ENCODE peak calls at places on chromosomes 1 and 21, in six cellular contexts. One of them, this sample, is unnamed.

GRCh38 chr1:87410771-87411170 is 82.1 kb downstream of the LMO4 start:
- DNase-seq in GM20000: no peak
- DNase-seq in B cell: no peak
- DNase-seq in ovary: no peak
- DNase-seq in SK-N-SH: peak
- DNase-seq in A549: no peak
- DNase-seq in this sample: no peak

GRCh38 chr21:40445349-40445921 is 401.5 kb downstream of the DSCAM start:
- DNase-seq in GM20000: no peak
- DNase-seq in B cell: no peak
- DNase-seq in ovary: no peak
- DNase-seq in SK-N-SH: peak
- DNase-seq in A549: no peak
- DNase-seq in this sample: no peak

GRCh38 chr1:218384576-218384975 is 39.4 kb downstream of the TGFB2 start:
- DNase-seq in GM20000: no peak
- DNase-seq in B cell: no peak
- DNase-seq in ovary: no peak
- DNase-seq in SK-N-SH: no peak
- DNase-seq in A549: no peak
- DNase-seq in this sample: no peak

GRCh38 chr1:52553372-52554266 is 727 bp upstream of the TUT4 start:
- DNase-seq in GM20000: peak
- DNase-seq in B cell: peak
- DNase-seq in ovary: peak
- DNase-seq in SK-N-SH: peak
- DNase-seq in A549: peak
- DNase-seq in this sample: no peak

GRCh38 chr1:76668046-76668445 is 199.2 kb upstream of the ST6GALNAC5 start:
- DNase-seq in GM20000: no peak
- DNase-seq in B cell: no peak
- DNase-seq in ovary: no peak
- DNase-seq in SK-N-SH: no peak
- DNase-seq in A549: no peak
- DNase-seq in this sample: no peak

GRCh38 chr1:204358145-204358544 is 1.6 kb downstream of the PLEKHA6 start:
- DNase-seq in GM20000: no peak
- DNase-seq in B cell: no peak
- DNase-seq in ovary: no peak
- DNase-seq in SK-N-SH: peak
- DNase-seq in A549: no peak
- DNase-seq in this sample: no peak

GRCh38 chr1:92599184-92599583 is 112.5 kb upstream of the GFI1 start:
- DNase-seq in GM20000: peak
- DNase-seq in B cell: no peak
- DNase-seq in ovary: no peak
- DNase-seq in SK-N-SH: no peak
- DNase-seq in A549: peak
- DNase-seq in this sample: no peak

GRCh38 chr1:48677306-48678287 is 99.1 kb downstream of the BEND5 start:
- DNase-seq in GM20000: peak
- DNase-seq in B cell: peak
- DNase-seq in ovary: peak
- DNase-seq in SK-N-SH: peak
- DNase-seq in A549: peak
- DNase-seq in this sample: peak

GRCh38 chr1:61142726-61143500 is 60.6 kb downstream of the NFIA start:
- DNase-seq in GM20000: no peak
- DNase-seq in B cell: no peak
- DNase-seq in ovary: peak
- DNase-seq in SK-N-SH: no peak
- DNase-seq in A549: no peak
- DNase-seq in this sample: no peak

GRCh38 chr1:23558872-23559135 is 497 bp downstream of the ID3 start:
- DNase-seq in GM20000: no peak
- DNase-seq in B cell: no peak
- DNase-seq in ovary: no peak
- DNase-seq in SK-N-SH: no peak
- DNase-seq in A549: no peak
- DNase-seq in this sample: no peak

GRCh38 chr1:21332691-21333449 is 42.6 kb upstream of the ECE1 start:
- DNase-seq in GM20000: no peak
- DNase-seq in B cell: no peak
- DNase-seq in ovary: no peak
- DNase-seq in SK-N-SH: no peak
- DNase-seq in A549: no peak
- DNase-seq in this sample: no peak

GRCh38 chr1:246959944-246960693 is 28.4 kb upstream of the AHCTF1 start:
- DNase-seq in GM20000: peak
- DNase-seq in B cell: peak
- DNase-seq in ovary: no peak
- DNase-seq in SK-N-SH: no peak
- DNase-seq in A549: no peak
- DNase-seq in this sample: no peak

GRCh38 chr1:87449348-87449963 is 120.8 kb downstream of the LMO4 start:
- DNase-seq in GM20000: peak
- DNase-seq in B cell: no peak
- DNase-seq in ovary: no peak
- DNase-seq in SK-N-SH: no peak
- DNase-seq in A549: no peak
- DNase-seq in this sample: peak

GRCh38 chr1:3778590-3779264 is 6.2 kb downstream of the SMIM1 start:
- DNase-seq in GM20000: no peak
- DNase-seq in B cell: no peak
- DNase-seq in ovary: no peak
- DNase-seq in SK-N-SH: no peak
- DNase-seq in A549: no peak
- DNase-seq in this sample: no peak

GRCh38 chr21:45542667-45543370 is 579 bp upstream of the SLC19A1 start:
- DNase-seq in GM20000: no peak
- DNase-seq in B cell: peak
- DNase-seq in ovary: peak
- DNase-seq in SK-N-SH: peak
- DNase-seq in A549: no peak
- DNase-seq in this sample: no peak

GRCh38 chr1:1244192-1244811 is 2.2 kb downstream of the C1QTNF12 start:
- DNase-seq in GM20000: no peak
- DNase-seq in B cell: no peak
- DNase-seq in ovary: no peak
- DNase-seq in SK-N-SH: no peak
- DNase-seq in A549: no peak
- DNase-seq in this sample: no peak

GRCh38 chr1:62951441-62951840 is 167.5 kb downstream of the ATG4C start:
- DNase-seq in GM20000: no peak
- DNase-seq in B cell: no peak
- DNase-seq in ovary: no peak
- DNase-seq in SK-N-SH: no peak
- DNase-seq in A549: no peak
- DNase-seq in this sample: no peak

GRCh38 chr1:23027352-23027907 is 8.2 kb downstream of the KDM1A start:
- DNase-seq in GM20000: no peak
- DNase-seq in B cell: no peak
- DNase-seq in ovary: no peak
- DNase-seq in SK-N-SH: no peak
- DNase-seq in A549: no peak
- DNase-seq in this sample: no peak

GRCh38 chr1:171965802-171966201 is 124.5 kb downstream of the DNM3 start:
- DNase-seq in GM20000: no peak
- DNase-seq in B cell: no peak
- DNase-seq in ovary: no peak
- DNase-seq in SK-N-SH: no peak
- DNase-seq in A549: no peak
- DNase-seq in this sample: no peak

GRCh38 chr1:234164098-234164709 is 209.1 kb upstream of the COA6 start:
- DNase-seq in GM20000: no peak
- DNase-seq in B cell: no peak
- DNase-seq in ovary: no peak
- DNase-seq in SK-N-SH: no peak
- DNase-seq in A549: no peak
- DNase-seq in this sample: no peak

DNA sequence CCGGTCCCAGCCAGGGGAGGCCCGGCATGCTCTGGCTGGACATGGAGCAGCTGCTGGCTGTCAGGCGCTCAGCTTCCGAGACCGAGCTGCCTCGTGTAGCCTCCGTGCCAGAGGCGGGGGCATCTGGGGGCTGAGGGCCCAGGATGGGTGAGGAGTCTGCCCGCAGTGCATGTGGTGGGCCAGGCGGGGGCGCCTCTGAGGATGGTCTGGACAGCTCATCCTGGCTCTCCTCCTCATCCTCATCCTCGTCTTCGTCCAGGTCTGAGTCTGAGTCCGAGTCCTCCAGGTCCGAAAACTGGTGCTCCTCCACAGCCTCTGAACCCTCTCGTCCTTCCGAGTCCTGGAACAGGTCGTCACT is 28.9 kb upstream of the EDN2 start:
- DNase-seq in GM20000: no peak
- DNase-seq in B cell: no peak
- DNase-seq in ovary: no peak
- DNase-seq in SK-N-SH: peak
- DNase-seq in A549: no peak
- DNase-seq in this sample: no peak
- TF ChIP-seq CTCF in GM20000: no peak
- TF ChIP-seq CTCF in B cell: peak
- TF ChIP-seq CTCF in ovary: no peak
- TF ChIP-seq CTCF in SK-N-SH: peak
- TF ChIP-seq CTCF in A549: no peak
- TF ChIP-seq CTCF in this sample: peak

DNA sequence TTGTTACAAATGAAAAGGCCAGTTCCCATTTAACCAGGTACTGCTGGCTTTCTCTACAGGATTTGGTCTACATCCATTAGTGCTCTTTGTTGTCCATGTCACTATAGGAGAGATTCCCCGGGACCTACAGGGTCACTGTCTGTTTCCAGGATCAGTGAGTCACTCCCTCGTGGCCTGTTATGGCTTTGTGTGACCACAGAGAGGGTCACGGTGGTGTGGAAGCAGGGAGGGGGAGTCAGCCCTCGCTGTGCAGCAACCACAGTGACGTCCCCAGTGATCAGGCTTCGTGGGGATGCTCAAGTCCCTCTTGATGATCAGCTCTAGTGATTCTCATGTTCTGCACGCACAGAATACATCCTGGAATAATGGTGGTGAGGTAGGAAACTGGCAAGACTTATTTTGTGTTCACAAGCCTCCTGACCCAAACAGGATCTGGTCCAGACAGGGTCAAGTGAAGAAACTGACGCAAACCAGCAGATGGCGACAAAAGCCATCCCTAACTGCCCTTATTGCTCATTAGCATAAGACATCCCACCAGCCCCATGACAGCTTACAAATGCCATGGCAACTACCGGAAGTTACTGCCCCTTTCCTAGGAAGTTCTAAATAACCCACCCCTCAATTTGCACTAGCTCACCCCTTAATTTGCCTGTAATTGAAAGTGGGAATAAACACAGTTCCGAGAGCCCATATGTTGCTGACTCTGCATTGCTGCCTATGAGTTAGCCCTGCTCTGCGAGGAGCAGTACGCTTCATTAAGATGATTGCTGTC is 98.5 kb downstream of the DISC1 start:
- DNase-seq in GM20000: peak
- DNase-seq in B cell: no peak
- DNase-seq in ovary: no peak
- DNase-seq in SK-N-SH: peak
- DNase-seq in A549: peak
- DNase-seq in this sample: no peak
- TF ChIP-seq CTCF in GM20000: peak
- TF ChIP-seq CTCF in B cell: no peak
- TF ChIP-seq CTCF in ovary: no peak
- TF ChIP-seq CTCF in SK-N-SH: peak
- TF ChIP-seq CTCF in A549: peak
- TF ChIP-seq CTCF in this sample: peak

DNA sequence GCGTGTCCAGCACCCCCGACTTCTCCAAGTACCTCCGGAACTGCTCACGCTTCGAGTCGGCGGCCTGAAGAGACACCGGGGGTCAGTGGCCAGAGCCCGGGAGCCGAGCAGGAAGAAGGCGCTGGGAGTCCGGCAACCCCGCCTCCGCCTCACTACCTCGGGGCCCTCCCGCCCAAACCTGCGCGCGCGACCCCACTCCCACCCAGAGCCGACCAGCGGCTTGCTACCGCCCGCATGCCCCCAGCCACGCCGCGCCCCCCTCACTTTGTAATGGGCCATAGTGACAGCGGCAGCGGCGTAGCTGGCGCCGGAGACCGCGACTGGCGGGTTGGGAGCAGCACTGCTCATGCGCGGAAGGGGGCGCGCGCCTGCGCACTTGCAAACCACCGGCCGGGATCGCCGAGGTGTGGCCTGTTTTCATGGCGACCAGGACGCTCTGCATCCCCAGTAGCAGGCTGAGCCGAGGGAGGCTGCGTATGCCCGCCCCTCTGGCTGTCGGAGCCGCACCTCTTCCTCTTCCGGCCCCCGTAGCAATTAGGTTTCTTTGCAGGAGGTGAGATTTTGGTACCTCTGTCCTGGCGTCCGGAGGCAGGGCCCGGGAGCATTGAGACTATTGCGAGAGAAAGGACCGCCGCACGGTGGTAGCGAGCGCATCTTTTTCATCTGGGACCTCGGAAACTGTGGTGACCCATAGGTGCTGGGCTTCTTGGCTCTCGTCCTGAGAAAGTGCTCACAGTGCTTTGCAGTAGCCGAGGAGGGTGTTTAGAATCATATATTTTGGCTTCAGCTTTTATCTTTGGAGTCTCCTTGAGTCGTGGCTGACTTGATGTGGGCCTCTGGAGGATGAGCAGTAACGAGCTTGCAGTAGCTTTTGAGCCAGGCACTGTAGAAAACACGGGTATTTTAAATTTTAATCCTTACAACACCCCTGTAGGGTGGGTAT is at the start of gene MYCBP:
- DNase-seq in GM20000: peak
- DNase-seq in B cell: peak
- DNase-seq in ovary: peak
- DNase-seq in SK-N-SH: peak
- DNase-seq in A549: peak
- DNase-seq in this sample: peak
- TF ChIP-seq CTCF in GM20000: no peak
- TF ChIP-seq CTCF in B cell: no peak
- TF ChIP-seq CTCF in ovary: peak
- TF ChIP-seq CTCF in SK-N-SH: no peak
- TF ChIP-seq CTCF in A549: no peak
- TF ChIP-seq CTCF in this sample: no peak

DNA sequence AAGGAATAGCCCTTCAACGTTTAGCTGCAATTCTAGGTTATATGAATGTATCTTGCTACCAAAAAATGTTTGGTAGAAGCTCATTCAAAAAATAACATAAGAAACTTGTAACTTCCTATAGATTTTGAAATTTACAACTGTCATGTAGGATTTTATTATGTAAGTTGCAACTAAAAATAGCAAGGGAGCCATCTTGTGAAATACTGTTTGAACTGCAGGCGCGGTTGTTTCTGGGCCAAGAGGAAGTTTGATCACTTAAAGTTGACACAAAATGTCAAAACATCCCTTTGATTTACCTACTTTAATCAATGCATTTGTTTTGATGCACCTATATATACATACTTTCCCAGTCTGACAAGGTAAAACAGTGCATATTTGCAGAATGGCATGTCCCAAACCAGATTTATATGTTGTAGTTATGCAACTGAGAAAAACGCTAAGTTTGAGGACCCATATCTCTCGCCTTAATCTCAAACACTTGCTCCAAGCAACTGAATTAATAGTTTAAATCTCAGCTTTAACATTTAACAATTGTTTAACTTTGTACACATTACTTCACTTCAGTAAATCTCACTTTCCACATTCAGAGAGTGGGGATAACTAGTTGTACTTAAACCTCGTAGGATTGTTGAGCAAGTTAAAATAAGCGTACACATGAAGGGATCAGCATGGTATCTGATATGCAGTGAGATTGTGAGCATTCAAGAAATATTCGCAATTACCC is 63.9 kb downstream of the KCNK2 start:
- DNase-seq in GM20000: no peak
- DNase-seq in B cell: no peak
- DNase-seq in ovary: no peak
- DNase-seq in SK-N-SH: peak
- DNase-seq in A549: no peak
- DNase-seq in this sample: no peak
- TF ChIP-seq CTCF in GM20000: no peak
- TF ChIP-seq CTCF in B cell: no peak
- TF ChIP-seq CTCF in ovary: no peak
- TF ChIP-seq CTCF in SK-N-SH: peak
- TF ChIP-seq CTCF in A549: peak
- TF ChIP-seq CTCF in this sample: peak